ENCODE peak calls at places on chromosomes 11 and 22, in four cellular contexts. B, A, W and L are unnamed samples. For H3K27me3, the result is how much of the 10 kb centered on the place peaks cover.

GRCh38 chr22:31005535-31005934 is 36.5 kb downstream of the TUG1 start:
- DNase-seq in A (no peak), B (no peak), W (no peak), L (no peak)

GRCh38 chr22:19038728-19039447 is 83.3 kb downstream of the DGCR2 start:
- DNase-seq in A (peak), B (no peak), W (no peak), L (peak)

GRCh38 chr11:75492181-75492820 is 33.4 kb downstream of the GDPD5 start:
- DNase-seq in B (no peak), A (no peak), W (no peak), L (no peak)

GRCh38 chr11:36306888-36307287 is 10.8 kb downstream of the PRR5L start:
- DNase-seq in A (no peak), B (no peak), W (no peak), L (no peak)

GRCh38 chr22:26536056-26536761 is 23.9 kb upstream of the TFIP11 start:
- DNase-seq in W (no peak), A (no peak), B (no peak), L (no peak)

GRCh38 chr11:134260503-134260902 is 7.1 kb downstream of the ACAD8 start:
- DNase-seq in B (no peak), W (no peak), A (no peak), L (no peak)

GRCh38 chr11:12863605-12864121 is 145.5 kb upstream of the RASSF10 start:
- DNase-seq in A (no peak), W (no peak), B (no peak), L (peak)

GRCh38 chr11:46295312-46295995 is 18.0 kb downstream of the CREB3L1 start:
- DNase-seq in A (peak), W (peak), B (no peak), L (peak)

GRCh38 chr11:44622721-44623258 is 57.3 kb downstream of the CD82 start:
- DNase-seq in A (no peak), W (no peak), B (peak), L (peak)

GRCh38 chr11:66956689-66957290 is 1.4 kb downstream of the PC start:
- DNase-seq in A (no peak), W (peak), B (no peak), L (peak)

GRCh38 chr11:121740902-121741301 is 288.1 kb upstream of the SORL1-AS1 start:
- DNase-seq in A (no peak), B (no peak), W (no peak), L (no peak)

GRCh38 chr22:31748490-31748889 is 1.4 kb downstream of the PRR14L start:
- DNase-seq in W (no peak), B (no peak), A (no peak), L (no peak)

GRCh38 chr11:27255447-27255828 is 107.6 kb downstream of the CCDC34 start:
- DNase-seq in B (no peak), A (no peak), W (peak), L (no peak)

GRCh38 chr11:106398396-106399074 is 321.1 kb downstream of the AASDHPPT start:
- DNase-seq in W (peak), B (no peak), A (no peak), L (no peak)

GRCh38 chr22:23751441-23751996 is 607 bp upstream of the ZNF70 start:
- DNase-seq in A (no peak), W (no peak), B (peak), L (no peak)

GRCh38 chr11:12793506-12793905 is 119.3 kb downstream of the TEAD1 start:
- DNase-seq in W (peak), B (no peak), A (no peak), L (no peak)

GRCh38 chr11:123045101-123045500 is 16.8 kb downstream of the HSPA8 start:
- DNase-seq in W (no peak), B (no peak), A (no peak), L (no peak)

GRCh38 chr22:37454857-37455686 is 27.8 kb upstream of the ELFN2 start:
- DNase-seq in W (peak), A (no peak), B (no peak), L (no peak)

GRCh38 chr11:113553235-113553634 is 78.0 kb upstream of the DRD2 start:
- DNase-seq in A (peak), W (peak), B (no peak), L (no peak)

GRCh38 chr11:102144357-102145342 is 34.4 kb downstream of the YAP1 start:
- DNase-seq in W (no peak), A (no peak), B (peak), L (no peak)

GRCh38 chr11:129374993-129375721 is 491 bp upstream of the BARX2 start:
- DNase-seq in A (no peak), B (peak), W (no peak), L (no peak)

GRCh38 chr11:100808904-100809491 is 121.9 kb downstream of the ARHGAP42 start:
- DNase-seq in B (no peak), A (no peak), W (peak), L (no peak)

GRCh38 chr11:61075891-61076290 is 26.4 kb upstream of the CD5 start:
- DNase-seq in B (peak), W (peak), A (no peak), L (no peak)

GRCh38 chr22:44002324-44002723 is 21.8 kb upstream of the PARVB start:
- DNase-seq in A (no peak), W (no peak), B (no peak), L (no peak)

GRCh38 chr11:27495710-27496300 is 10.8 kb downstream of the LIN7C start:
- DNase-seq in A (no peak), W (no peak), B (no peak), L (no peak)

GRCh38 chr22:39994566-39995345 is at the start of gene FAM83F:
- DNase-seq in A (no peak), W (no peak), B (peak), L (no peak)

GRCh38 chr11:12216542-12217422 is 106.4 kb downstream of the MICAL2 start:
- DNase-seq in B (peak), A (no peak), W (peak), L (no peak)

GRCh38 chr11:66291706-66292542 is at the start of gene TMEM151A:
- DNase-seq in A (no peak), B (no peak), W (no peak), L (peak)

GRCh38 chr11:123203934-123204333 is 8.9 kb upstream of the CLMP start:
- DNase-seq in A (no peak), B (no peak), W (no peak), L (no peak)

GRCh38 chr11:112128483-112129121 is 35.3 kb downstream of the IL18 start:
- DNase-seq in A (peak), B (peak), W (peak), L (no peak)

GRCh38 chr11:62108017-62108750 is 15.6 kb upstream of the INCENP start:
- DNase-seq in B (no peak), W (peak), A (no peak), L (no peak)

GRCh38 chr11:104148696-104149095 is 15.3 kb downstream of the PDGFD start:
- DNase-seq in W (no peak), B (no peak), A (no peak), L (no peak)

GRCh38 chr11:64407630-64408029 is 48.7 kb downstream of the RPS6KA4 start:
- DNase-seq in A (no peak), W (no peak), B (no peak), L (no peak)

GRCh38 chr22:38397189-38398097 is 57.6 kb downstream of the KCNJ4 start:
- DNase-seq in A (no peak), W (no peak), B (peak), L (no peak)

DNA sequence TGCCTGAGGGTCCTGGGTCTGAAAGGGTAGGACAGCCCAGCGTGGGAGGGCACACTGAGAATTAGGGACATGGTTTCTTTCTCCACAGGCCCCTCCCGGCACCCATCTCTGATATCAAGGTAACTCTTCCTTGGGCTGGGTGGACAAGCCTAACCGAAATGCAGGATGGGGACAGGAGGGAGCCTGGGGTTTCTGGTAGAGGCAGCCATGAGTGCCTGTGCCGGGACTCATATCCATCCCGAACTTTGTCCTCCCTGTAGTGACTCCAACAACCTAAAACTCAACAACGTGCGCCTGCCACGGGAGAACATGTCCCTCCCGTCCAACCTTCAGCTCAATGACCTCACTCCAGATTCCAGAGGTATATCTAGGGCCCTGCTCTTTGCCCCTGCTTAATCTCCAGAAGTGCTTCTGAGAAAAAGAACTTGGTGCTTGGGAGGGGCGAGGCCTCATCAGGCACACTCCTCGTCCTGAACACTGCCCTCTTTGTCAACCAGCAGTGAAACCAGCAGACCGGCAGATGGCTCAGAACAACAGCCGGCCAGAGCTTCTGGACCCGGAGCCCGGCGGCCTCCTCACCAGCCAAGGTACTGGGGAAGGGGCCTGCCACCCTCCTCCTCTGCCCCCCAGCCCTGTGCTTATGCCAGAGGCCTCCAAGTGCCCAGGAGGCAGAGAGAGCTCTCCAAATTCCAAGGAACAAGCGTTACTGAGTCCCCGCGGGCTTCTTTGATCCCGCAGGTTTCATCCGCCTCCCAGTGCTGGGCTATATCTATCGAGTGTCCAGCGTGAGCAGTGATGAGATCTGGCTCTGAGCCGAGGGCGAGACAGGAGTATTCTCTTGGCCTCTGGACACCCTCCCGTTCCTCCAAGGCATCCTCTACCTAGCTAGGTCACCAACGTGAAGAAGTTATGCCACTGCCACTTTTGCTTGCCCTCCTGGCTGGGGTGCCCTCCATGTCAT is 3.1 kb downstream of the TMEM25 start:
- DNase-seq in A (no peak), B (no peak), W (no peak), L (no peak)
- H3K27ac ChIP-seq in A (no peak), B (no peak), W (no peak), L (no peak)

GRCh38 chr11:118998822-118999221 is 884 bp downstream of the CENATAC start:
- DNase-seq in W (peak), A (no peak), B (no peak), L (no peak)
- H3K4me3 ChIP-seq in W (peak), A (peak), B (peak), L (peak)

GRCh38 chr11:34261095-34261494 is 96.7 kb downstream of the ABTB2 start:
- DNase-seq in A (no peak), W (no peak), B (no peak), L (no peak)

GRCh38 chr11:34261820-34262219 is 96.0 kb downstream of the ABTB2 start:
- DNase-seq in B (no peak), W (no peak), A (no peak), L (no peak)

GRCh38 chr11:34264266-34265110 is 93.3 kb downstream of the ABTB2 start:
- DNase-seq in A (no peak), W (no peak), B (no peak), L (no peak)

GRCh38 chr11:34262601-34263081 is 95.2 kb downstream of the ABTB2 start:
- DNase-seq in A (no peak), B (no peak), W (no peak), L (no peak)

GRCh38 chr11:34263462-34264186 is 94.2 kb downstream of the ABTB2 start:
- DNase-seq in B (peak), A (peak), W (peak), L (no peak)
- H3K27me3 ChIP-seq in B (under half), A (under half), W (under half), L (under half)

GRCh38 chr22:41415554-41415953 is 31.0 kb downstream of the TOB2 start:
- DNase-seq in A (no peak), B (no peak), W (no peak), L (no peak)

GRCh38 chr22:41417622-41418390 is 28.8 kb downstream of the TOB2 start:
- DNase-seq in W (no peak), A (no peak), B (peak), L (peak)

DNA sequence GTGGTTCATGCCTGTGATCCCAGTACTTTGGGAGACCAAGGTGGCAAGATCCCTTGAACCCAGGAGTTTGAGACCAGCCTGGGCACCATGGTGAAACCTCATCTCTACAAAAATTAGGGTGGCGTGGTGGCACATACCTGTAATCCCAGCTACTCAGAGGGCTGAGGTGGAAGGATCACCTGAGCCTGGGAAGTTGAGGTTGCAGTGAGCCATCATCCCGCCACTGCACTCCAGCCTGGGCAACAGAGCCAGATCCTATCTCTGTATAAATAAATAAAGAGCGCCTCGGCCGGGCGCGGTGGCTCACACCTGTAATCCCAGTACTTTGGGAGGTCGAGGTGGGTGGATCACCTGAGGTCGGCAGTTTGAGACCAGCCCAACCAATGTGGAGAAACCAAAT is 27.9 kb downstream of the TOB2 start:
- DNase-seq in W (no peak), A (no peak), B (no peak), L (no peak)
- H3K27ac ChIP-seq in W (no peak), A (no peak), B (no peak), L (peak)